ENCODE peak calls at places on chromosome 22, in five cellular contexts. J, H, L, O and D are unnamed samples.

GRCh38 chr22:41910050-41910598 is 4.8 kb downstream of the SHISA8 start:
- DNase-seq in L (no peak), H (peak), J (no peak), O (no peak), D (peak)

GRCh38 chr22:27650985-27651384 is 150.6 kb downstream of the MN1 start:
- DNase-seq in L (no peak), O (no peak), H (no peak), J (no peak), D (no peak)

GRCh38 chr22:28903080-28903479 is 19.7 kb downstream of the ZNRF3 start:
- DNase-seq in O (no peak), H (no peak), L (no peak), J (no peak), D (no peak)

GRCh38 chr22:46040471-46041465 is 63.8 kb upstream of the WNT7B start:
- DNase-seq in J (no peak), O (no peak), L (no peak), H (no peak), D (no peak)

GRCh38 chr22:40982482-40983385 is 31.6 kb downstream of the RBX1 start:
- DNase-seq in J (no peak), H (no peak), L (no peak), O (no peak), D (no peak)

GRCh38 chr22:43994006-43994405 is 30.1 kb upstream of the PARVB start:
- DNase-seq in J (no peak), L (no peak), O (no peak), H (no peak), D (no peak)

GRCh38 chr22:25360891-25361645 is 141.6 kb downstream of the CRYBB2 start:
- DNase-seq in J (no peak), L (no peak), O (no peak), H (no peak), D (no peak)

GRCh38 chr22:18056161-18056666 is 21.6 kb upstream of the PEX26 start:
- DNase-seq in L (no peak), J (no peak), H (no peak), O (peak), D (peak)

GRCh38 chr22:26066534-26066933 is 102.7 kb upstream of the SEZ6L start:
- DNase-seq in H (peak), J (no peak), O (no peak), L (no peak), D (no peak)

GRCh38 chr22:21989049-21989448 is 6.5 kb upstream of the TOP3B start:
- DNase-seq in L (no peak), H (no peak), O (no peak), J (no peak), D (no peak)

GRCh38 chr22:23154461-23154860 is 9.2 kb downstream of the RAB36 start:
- DNase-seq in L (no peak), H (no peak), J (no peak), O (no peak), D (no peak)

GRCh38 chr22:49437356-49437755 is 390.3 kb downstream of the BRD1 start:
- DNase-seq in H (no peak), L (no peak), J (no peak), O (no peak), D (no peak)